ENCODE peak calls at places on chromosome X, in seven cellular contexts. A is mammary epithelial cell; D is stimulated activated CD4-positive, alpha-beta T cell treated with anti-CD3 and anti-CD28 coated beads, Interleukin-1b, Interleukin-23, amount 100 ng/mL, for 48 hours; H is SJSA1; R is EL; Y is cardiac septum; S is Panc1. N is an unnamed sample.

GRCh38 chrX:35339796-35340195 is 397.2 kb downstream of the FAM47B start:
- DNase-seq in H (no peak), Y (no peak), A (peak), R (no peak), S (no peak), D (no peak), N (no peak)

GRCh38 chrX:16445166-16445752 is 204.7 kb upstream of the S100G start:
- DNase-seq in H (no peak), R (peak), S (peak), D (peak), Y (no peak), A (peak), N (peak)

GRCh38 chrX:1612641-1613286 is 2.1 kb upstream of the ASMT start:
- DNase-seq in A (no peak), S (no peak), Y (no peak), H (no peak), D (no peak), R (no peak), N (no peak)

GRCh38 chrX:142184756-142185602 is 20.1 kb downstream of the MAGEC2 start:
- DNase-seq in R (no peak), Y (no peak), D (no peak), S (no peak), A (no peak), H (no peak), N (no peak)

GRCh38 chrX:50470103-50471031 is at the start of gene DGKK:
- DNase-seq in S (no peak), Y (no peak), D (no peak), R (no peak), A (no peak), H (no peak), N (no peak)

GRCh38 chrX:9525511-9526248 is 60.8 kb downstream of the TBL1X start:
- DNase-seq in H (peak), D (no peak), A (no peak), S (no peak), Y (no peak), R (no peak), N (no peak)

GRCh38 chrX:9379697-9380551 is 84.9 kb upstream of the TBL1X start:
- DNase-seq in D (no peak), Y (no peak), S (no peak), H (peak), R (peak), A (peak), N (no peak)

GRCh38 chrX:1884446-1884845 is 269.6 kb downstream of the ASMT start:
- DNase-seq in A (no peak), S (no peak), Y (peak), D (no peak), R (no peak), H (no peak), N (no peak)

GRCh38 chrX:65644621-65645287 is 22.7 kb upstream of the MSN start:
- DNase-seq in R (peak), D (peak), S (no peak), A (peak), Y (peak), H (peak), N (peak)

GRCh38 chrX:112043997-112044396 is 38.6 kb downstream of the TRPC5 start:
- DNase-seq in R (no peak), D (no peak), S (peak), Y (no peak), H (no peak), A (no peak), N (no peak)

GRCh38 chrX:49276671-49277519 is 7.3 kb downstream of the PPP1R3F start:
- DNase-seq in D (peak), R (no peak), S (no peak), Y (peak), H (no peak), A (no peak), N (no peak)